ENCODE peak calls at places on chromosomes 13 and 19, in ten cellular contexts. U is RWPE2, T is H9, J is tibial nerve, F is uterus, D is A549, B is transverse colon, P is Peyer's patch, I is tibial artery, Y is thyroid gland. K is an unnamed sample.

GRCh38 chr19:6660930-6661329 is 9.0 kb downstream of the TNFSF14 start:
- DNase-seq in F (no peak), J (no peak), U (no peak), D (no peak), I (no peak), B (no peak), P (no peak), Y (no peak), T (peak; percentile 47), K (no peak)

GRCh38 chr13:110251227-110251791 is 55.6 kb downstream of the COL4A1 start:
- DNase-seq in U (no peak), J (no peak), B (no peak), F (no peak), I (no peak), D (no peak), T (no peak), Y (no peak), P (no peak), K (peak; percentile 57)

GRCh38 chr13:36436811-36437210 is 4.5 kb downstream of the CCNA1 start:
- DNase-seq in I (no peak), U (no peak), J (no peak), T (no peak), B (no peak), F (no peak), P (no peak), Y (no peak), D (no peak), K (no peak)

GRCh38 chr13:83618966-83619365 is 263.3 kb downstream of the SLITRK1 start:
- DNase-seq in F (no peak), B (no peak), Y (no peak), T (no peak), P (no peak), I (no peak), U (no peak), J (no peak), D (no peak), K (no peak)

GRCh38 chr13:71806885-71807284 is 60.1 kb downstream of the DACH1 start:
- DNase-seq in P (no peak), D (no peak), U (no peak), B (no peak), T (no peak), J (no peak), F (no peak), I (no peak), Y (no peak), K (no peak)

GRCh38 chr19:33740811-33741396 is 55.8 kb upstream of the KCTD15 start:
- DNase-seq in Y (no peak), P (no peak), J (no peak), D (peak; percentile 45), F (no peak), T (peak; percentile 69), U (no peak), B (no peak), I (no peak), K (no peak)

GRCh38 chr19:52991484-52991883 is 22.2 kb upstream of the ERVV-1 start:
- DNase-seq in Y (no peak), I (no peak), T (no peak), B (no peak), D (no peak), J (no peak), U (no peak), F (no peak), P (no peak), K (no peak)

GRCh38 chr13:111947876-111948275 is 119.1 kb upstream of the SOX1 start:
- DNase-seq in U (no peak), D (no peak), B (no peak), J (no peak), F (no peak), P (no peak), T (peak; percentile 8), I (no peak), Y (no peak), K (no peak)

GRCh38 chr13:70527553-70527952 is 419.3 kb upstream of the KLHL1 start:
- DNase-seq in D (no peak), B (no peak), Y (no peak), U (no peak), T (no peak), I (no peak), J (no peak), P (no peak), F (no peak), K (no peak)

GRCh38 chr13:36214163-36214921 is at the start of gene SOHLH2:
- DNase-seq in I (no peak), B (no peak), Y (no peak), U (no peak), D (no peak), P (no peak), J (no peak), T (no peak), F (no peak), K (no peak)

GRCh38 chr13:28817204-28817603 is 2.9 kb upstream of the MTUS2 start:
- DNase-seq in U (no peak), J (no peak), D (peak; percentile 17), I (no peak), P (no peak), F (no peak), B (no peak), Y (no peak), T (peak; percentile 47), K (no peak)

GRCh38 chr19:48724796-48725753 is 5.5 kb upstream of the MAMSTR start:
- DNase-seq in D (peak; percentile 84), I (no peak), F (peak; percentile 80), T (peak; percentile 58), Y (no peak), P (no peak), U (no peak), B (peak; percentile 39), J (peak; percentile 82), K (peak; percentile 86)

GRCh38 chr13:103883152-103883551 is 816.9 kb upstream of the SLC10A2 start:
- DNase-seq in U (peak; percentile 88), D (peak; percentile 79), T (peak; percentile 81), I (peak; percentile 74), P (peak; percentile 66), Y (peak; percentile 71), F (peak; percentile 49), B (peak; percentile 50), J (peak; percentile 75), K (peak; percentile 90)
- H3K27ac ChIP-seq in U (no peak overlapping the region), D (no peak overlapping the region), T (no peak overlapping the region), I (no peak overlapping the region), P (no peak overlapping the region), Y (no peak overlapping the region), F (no peak overlapping the region), B (no peak overlapping the region), J (peak overlapping the region; percentile 36), K (no peak overlapping the region)

GRCh38 chr13:21979156-21979819 is 308.4 kb downstream of the FGF9 start:
- DNase-seq in B (no peak), U (no peak), P (no peak), I (no peak), D (no peak), F (no peak), J (no peak), Y (no peak), T (no peak), K (no peak)

GRCh38 chr13:21973437-21974125 is 302.7 kb downstream of the FGF9 start:
- DNase-seq in P (no peak), D (no peak), T (peak; percentile 74), Y (no peak), B (no peak), J (no peak), U (no peak), I (no peak), F (no peak), K (no peak)

GRCh38 chr13:21974741-21975140 is 303.9 kb downstream of the FGF9 start:
- DNase-seq in J (no peak), I (no peak), D (no peak), U (no peak), T (no peak), P (no peak), B (no peak), F (no peak), Y (no peak), K (no peak)

GRCh38 chr13:21980049-21980448 is 309.2 kb downstream of the FGF9 start:
- DNase-seq in I (no peak), D (no peak), J (no peak), U (no peak), F (no peak), B (no peak), T (no peak), Y (no peak), P (no peak), K (no peak)

GRCh38 chr13:21976159-21976558 is 305.3 kb downstream of the FGF9 start:
- DNase-seq in J (no peak), B (no peak), P (no peak), D (no peak), Y (no peak), I (no peak), T (no peak), U (no peak), F (no peak), K (no peak)
- TF ChIP-seq CTCF in J (no peak), B (no peak), P (no peak), D (no peak), Y (no peak), I (no peak), T (no peak), U (no peak), F (no peak), K (no peak)

GRCh38 chr19:41422955-41423354 is 4.2 kb downstream of the B3GNT8 start:
- DNase-seq in J (no peak), P (no peak), I (no peak), Y (no peak), B (no peak), T (no peak), U (no peak), F (no peak), D (no peak), K (no peak)
- H3K4me1 ChIP-seq in J (no peaks in the 10 kb centered on the region), P (peaks cover 5% of the 10 kb centered on the region), I (peaks cover 17% of the 10 kb centered on the region), Y (peaks cover 9% of the 10 kb centered on the region), B (peaks cover 46% of the 10 kb centered on the region), T (no peaks in the 10 kb centered on the region), U (no peaks in the 10 kb centered on the region), F (peaks cover 9% of the 10 kb centered on the region), D (no peaks in the 10 kb centered on the region), K (peaks cover 43% of the 10 kb centered on the region)

DNA sequence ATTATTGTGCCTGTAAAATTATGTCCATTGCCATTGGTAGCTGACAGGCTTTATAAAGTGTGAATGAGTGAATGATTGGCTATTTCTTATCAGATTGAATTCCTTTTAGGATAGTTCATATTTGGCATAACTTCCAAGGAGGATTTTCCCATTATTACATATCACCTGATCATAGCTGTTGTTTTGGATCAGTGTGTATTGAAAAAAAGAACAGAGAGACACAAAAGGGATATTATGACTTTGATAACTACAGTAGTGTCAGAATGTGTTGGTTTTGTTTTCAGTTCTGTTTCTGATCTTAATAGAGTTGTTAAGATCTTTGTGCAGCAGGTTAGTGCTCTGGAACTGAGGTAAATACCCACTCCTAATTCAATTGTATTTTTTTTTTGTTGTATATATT is 103.8 kb downstream of the LRCH1 start:
- DNase-seq in T (no peak), D (no peak), U (no peak), B (no peak), J (no peak), I (no peak), P (no peak), Y (no peak), F (no peak), K (no peak)
- H3K27ac ChIP-seq in T (no peak overlapping the region), D (peak overlapping the region; percentile 30), U (no peak overlapping the region), B (peak overlapping the region; percentile 82), J (peak overlapping the region; percentile 85), I (peak overlapping the region; percentile 83), P (peak overlapping the region; percentile 68), Y (no peak overlapping the region), F (peak overlapping the region; percentile 70), K (peak overlapping the region; percentile 73)

GRCh38 chr13:19984430-19985218 is 26.1 kb downstream of the ZMYM2 start:
- DNase-seq in I (no peak), Y (peak; percentile 13), P (no peak), D (peak; percentile 16), J (no peak), F (no peak), B (no peak), U (no peak), T (no peak), K (no peak)
- TF ChIP-seq CTCF in I (peak; percentile 46), Y (no peak), P (no peak), D (no peak), J (peak; percentile 37), F (peak; percentile 30), B (peak; percentile 45), U (peak; percentile 61), T (peak; percentile 77), K (peak; percentile 64)

K was measured in right atrium auricular region.